ENCODE peak calls at places on chromosomes 5 and 9, in ten cellular contexts. E is CD8-positive, alpha-beta T cell; U is NCI-H460; O is stromal cell of bone marrow; K is pons; T is posterior vena cava; F is activated CD8-positive, alpha-beta memory T cell treated with anti-CD3 and anti-CD28 coated beads, Interleukin-2, amount 10 ng/mL, durations not matched to agents 7 days and 5 days; W is GM20000; L is NCI-H1105; S is fibroblast of mammary gland. X is an unnamed sample.

GRCh38 chr5:92552206-92553160 is 1028.5 kb downstream of the NR2F1-AS1 start:
- DNase-seq in U (peak; percentile 97), W (no peak), T (no peak), E (no peak), O (peak; percentile 94), L (no peak), S (peak; percentile 99), K (no peak), F (no peak), X (peak; percentile 62)

GRCh38 chr9:98317134-98317857 is 61.8 kb upstream of the TBC1D2 start:
- DNase-seq in W (no peak), S (peak; percentile 95), K (no peak), F (no peak), L (no peak), E (no peak), T (no peak), U (no peak), O (peak; percentile 26), X (no peak)

GRCh38 chr5:101948615-101949014 is 347.5 kb downstream of the SLCO4C1 start:
- DNase-seq in E (no peak), K (no peak), L (no peak), W (no peak), O (no peak), F (no peak), U (no peak), T (no peak), S (no peak), X (no peak)

GRCh38 chr5:1785984-1786383 is 13.7 kb downstream of the MRPL36 start:
- DNase-seq in F (no peak), O (no peak), K (no peak), T (peak; percentile 73), U (no peak), S (no peak), L (no peak), E (no peak), W (no peak), X (no peak)

GRCh38 chr9:131630206-131630831 is 85.0 kb downstream of the PRRT1B start:
- DNase-seq in K (peak; percentile 68), T (no peak), U (no peak), E (no peak), F (no peak), S (no peak), L (no peak), O (no peak), W (peak; percentile 61), X (no peak)

GRCh38 chr5:5583832-5584231 is 161.4 kb downstream of the ICE1 start:
- DNase-seq in O (no peak), U (no peak), K (no peak), E (no peak), L (no peak), S (no peak), F (no peak), W (no peak), T (no peak), X (no peak)

GRCh38 chr9:93210324-93210973 is 26.5 kb downstream of the WNK2 start:
- DNase-seq in E (no peak), U (no peak), S (no peak), W (no peak), F (no peak), K (no peak), O (no peak), L (no peak), T (peak; percentile 72), X (no peak)

GRCh38 chr5:134561871-134562296 is 36.4 kb downstream of the JADE2 start:
- DNase-seq in W (no peak), L (no peak), O (no peak), U (peak; percentile 34), F (no peak), T (no peak), E (no peak), K (no peak), S (peak; percentile 81), X (peak; percentile 62)

GRCh38 chr5:34589832-34590231 is 66.3 kb upstream of the RAI14 start:
- DNase-seq in E (no peak), S (no peak), U (no peak), W (no peak), O (no peak), T (no peak), L (no peak), F (no peak), K (no peak), X (peak; percentile 62)

GRCh38 chr9:109108318-109108717 is 11.4 kb downstream of the TMEM245 start:
- DNase-seq in U (no peak), L (no peak), T (no peak), K (no peak), F (no peak), E (no peak), S (peak; percentile 64), O (no peak), W (no peak), X (no peak)

GRCh38 chr9:95332860-95333259 is 15.4 kb upstream of the FANCC start:
- DNase-seq in F (no peak), L (no peak), U (no peak), S (no peak), O (no peak), K (no peak), E (no peak), W (no peak), T (no peak), X (no peak)

GRCh38 chr5:90226433-90227099 is 183.0 kb downstream of the CETN3 start:
- DNase-seq in L (no peak), K (peak; percentile 4), W (peak; percentile 12), U (no peak), S (no peak), F (no peak), E (no peak), T (no peak), O (no peak), X (peak; percentile 63)

GRCh38 chr5:10913181-10913810 is 152.3 kb upstream of the DAP start:
- DNase-seq in W (no peak), T (no peak), K (no peak), L (no peak), F (no peak), E (no peak), S (no peak), U (no peak), O (no peak), X (peak; percentile 1)

GRCh38 chr5:32842798-32843531 is 131.8 kb downstream of the NPR3 start:
- DNase-seq in T (no peak), K (no peak), L (no peak), U (no peak), S (no peak), F (no peak), W (no peak), E (no peak), O (no peak), X (no peak)

GRCh38 chr9:79570449-79571308 is 1.1 kb upstream of the TLE4 start:
- DNase-seq in O (no peak), L (peak; percentile 4), S (peak; percentile 47), W (peak; percentile 38), K (no peak), T (peak; percentile 89), U (no peak), E (peak; percentile 60), F (peak; percentile 72), X (peak; percentile 65)

GRCh38 chr9:69200071-69200470 is 26.0 kb downstream of the TJP2 start:
- DNase-seq in U (no peak), F (no peak), K (no peak), W (no peak), O (no peak), E (no peak), S (peak; percentile 75), T (no peak), L (no peak), X (no peak)

GRCh38 chr9:136342191-136343120 is 15.1 kb downstream of the GPSM1 start:
- DNase-seq in K (peak; percentile 76), U (peak; percentile 26), S (peak; percentile 52), L (no peak), F (peak; percentile 73), E (peak; percentile 64), O (no peak), W (peak; percentile 87), T (peak; percentile 95), X (peak; percentile 90)

GRCh38 chr9:34884732-34885131 is 73.4 kb upstream of the PHF24 start:
- DNase-seq in K (no peak), T (no peak), S (no peak), O (no peak), U (no peak), E (no peak), F (no peak), W (peak; percentile 28), L (no peak), X (no peak)

GRCh38 chr9:2568689-2569088 is 52.9 kb upstream of the VLDLR start:
- DNase-seq in U (no peak), L (no peak), T (no peak), K (no peak), S (no peak), F (no peak), O (no peak), W (no peak), E (no peak), X (no peak)

GRCh38 chr5:124536333-124536732 is 210.1 kb downstream of the ZNF608 start:
- DNase-seq in S (no peak), U (no peak), F (no peak), W (no peak), E (no peak), L (no peak), K (no peak), O (no peak), T (no peak), X (no peak)

GRCh38 chr9:86410281-86410680 is 56.1 kb upstream of the TUT7 start:
- DNase-seq in F (no peak), W (no peak), U (no peak), O (no peak), L (no peak), E (no peak), T (no peak), K (no peak), S (no peak), X (no peak)

GRCh38 chr9:83599071-83599470 is 23.9 kb upstream of the IDNK start:
- DNase-seq in U (no peak), S (peak; percentile 64), F (no peak), K (no peak), T (no peak), L (no peak), E (no peak), O (no peak), W (no peak), X (peak; percentile 26)

GRCh38 chr5:97501286-97501964 is 318.4 kb upstream of the RIOK2 start:
- DNase-seq in K (peak; percentile 23), T (no peak), W (no peak), O (no peak), F (no peak), L (no peak), E (no peak), S (peak; percentile 38), U (no peak), X (no peak)

GRCh38 chr9:37011530-37011929 is 22.5 kb downstream of the PAX5 start:
- DNase-seq in S (no peak), U (no peak), W (peak; percentile 29), O (no peak), E (no peak), T (no peak), K (no peak), L (no peak), F (no peak), X (no peak)

GRCh38 chr9:114158482-114159130 is 3.3 kb downstream of the COL27A1 start:
- DNase-seq in U (no peak), F (no peak), T (no peak), E (no peak), L (no peak), W (no peak), S (no peak), K (no peak), O (no peak), X (no peak)

GRCh38 chr9:121604654-121605053 is 46.8 kb upstream of the DAB2IP start:
- DNase-seq in K (no peak), S (no peak), F (no peak), U (no peak), L (no peak), T (no peak), W (no peak), O (no peak), E (no peak), X (no peak)

GRCh38 chr9:107638496-107638895 is 148.9 kb upstream of the KLF4 start:
- DNase-seq in E (no peak), U (no peak), T (no peak), K (no peak), S (peak; percentile 18), W (no peak), F (no peak), O (no peak), L (no peak), X (no peak)

X was measured in A673.